ENCODE peak calls at places on chromosomes 12 and 14, in ten cellular contexts. Q is mesothelial cell of epicardium, U is dorsolateral prefrontal cortex, L is cardiac muscle cell, O is kidney, P is Peyer's patch, S is endodermal cell, J is PC-3, R is GM10248, K is neural crest cell. C is an unnamed sample.

GRCh38 chr12:109721276-109721675 is 7.7 kb downstream of the FAM222A start:
- DNase-seq in K (no peak), P (no peak), J (no peak), L (no peak), R (no peak), O (no peak), U (no peak), S (no peak), Q (no peak), C (no peak)

GRCh38 chr14:62126885-62127478 is 364.8 kb downstream of the SNAPC1 start:
- DNase-seq in U (no peak), K (no peak), L (peak; percentile 63), R (peak; percentile 28), Q (no peak), J (peak; percentile 85), S (no peak), O (no peak), P (no peak), C (peak; percentile 30)

GRCh38 chr14:92988786-92989755 is 66.1 kb downstream of the CHGA start:
- DNase-seq in L (no peak), P (no peak), S (no peak), K (no peak), R (no peak), J (no peak), O (peak; percentile 53), U (no peak), Q (no peak), C (no peak)

GRCh38 chr12:132524405-132524804 is 34.5 kb downstream of the FBRSL1 start:
- DNase-seq in Q (no peak), P (no peak), L (no peak), U (peak; percentile 45), S (no peak), J (peak; percentile 98), O (peak; percentile 96), K (no peak), R (no peak), C (no peak)

GRCh38 chr12:93741741-93742085 is 64.5 kb downstream of the CRADD start:
- DNase-seq in O (no peak), Q (no peak), L (peak; percentile 32), P (no peak), U (no peak), R (peak; percentile 24), S (no peak), J (peak; percentile 45), K (peak; percentile 28), C (peak; percentile 34)

GRCh38 chr14:89296281-89296745 is 120.7 kb downstream of the FOXN3 start:
- DNase-seq in S (peak; percentile 70), U (no peak), J (no peak), R (no peak), O (no peak), Q (no peak), P (no peak), K (no peak), L (no peak), C (no peak)

GRCh38 chr14:99127651-99128167 is 144.3 kb downstream of the BCL11B start:
- DNase-seq in U (peak; percentile 2), S (peak; percentile 38), K (no peak), P (no peak), O (no peak), R (no peak), J (peak; percentile 11), Q (peak; percentile 36), L (no peak), C (no peak)

GRCh38 chr12:39902823-39903222 is 203.1 kb downstream of the SLC2A13 start:
- DNase-seq in K (no peak), L (no peak), R (no peak), S (no peak), U (no peak), O (no peak), P (no peak), J (no peak), Q (no peak), C (no peak)

DNA sequence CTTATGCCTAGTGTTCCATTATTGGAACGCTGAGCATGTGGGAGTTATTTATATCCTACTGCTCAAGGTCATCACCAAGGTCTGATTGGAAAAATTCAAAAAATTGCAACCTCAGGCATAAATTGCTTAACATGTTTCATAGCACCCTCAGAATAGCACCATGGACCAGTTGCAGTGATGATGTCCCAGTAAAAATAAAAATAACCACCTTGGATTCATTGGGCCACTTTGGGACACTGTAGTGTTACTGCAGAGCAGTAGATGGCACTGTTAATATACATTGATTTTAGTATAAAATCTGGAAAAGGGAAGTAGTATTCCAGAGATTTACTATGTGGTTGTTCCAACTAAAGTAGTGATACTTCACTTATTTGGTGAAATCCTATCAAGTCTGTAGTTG is 31.0 kb upstream of the PTCSC3 start:
- DNase-seq in U (no peak), L (peak; percentile 5), O (no peak), J (peak; percentile 51), P (no peak), S (no peak), R (no peak), Q (no peak), K (no peak), C (no peak)
- TF ChIP-seq CTCF in U (peak; percentile 56), L (peak; percentile 21), O (no peak), J (peak; percentile 75), P (no peak), S (peak; percentile 70), R (no peak), Q (no peak), K (peak; percentile 51), C (no peak)

DNA sequence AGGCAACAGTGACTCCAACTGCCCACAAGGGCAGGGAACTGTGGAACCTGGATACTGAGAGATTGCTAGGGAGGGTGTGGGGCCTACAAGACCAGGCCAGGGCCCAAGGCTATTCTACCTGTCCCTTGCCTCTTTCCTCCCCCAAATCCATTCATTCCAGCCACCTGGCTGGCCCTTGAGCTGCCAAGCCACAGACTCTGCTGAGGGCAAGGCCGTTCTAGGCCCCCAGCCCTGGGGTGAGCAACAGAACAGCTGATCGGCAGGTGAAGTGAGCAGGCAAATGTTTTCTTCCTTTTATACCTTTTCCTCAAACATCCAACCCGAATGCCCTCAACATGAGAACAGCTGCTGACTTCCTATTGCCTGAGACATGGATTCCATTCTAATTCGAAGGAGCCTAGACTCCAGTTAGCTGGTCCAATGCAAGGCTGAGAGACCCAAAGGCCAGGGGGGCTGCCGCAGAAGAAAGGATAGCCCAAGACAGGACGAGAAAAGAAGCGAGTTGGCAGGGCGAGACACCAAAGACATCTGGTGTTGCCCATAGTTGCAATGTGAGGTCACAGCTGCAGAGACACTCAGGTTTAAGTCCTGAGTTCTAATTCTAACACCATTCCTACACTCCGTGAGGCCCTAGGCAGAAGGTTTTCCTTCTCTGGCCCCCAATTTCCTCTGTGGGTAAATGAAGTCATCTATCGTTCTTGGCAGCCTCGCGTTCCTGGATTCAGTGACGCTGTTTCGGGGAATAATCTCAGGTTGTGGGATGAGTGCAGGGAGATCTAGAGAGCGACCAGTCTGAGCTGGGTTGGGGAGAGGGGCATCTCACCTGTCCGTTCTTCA is 1.7 kb downstream of the C1QL4 start:
- DNase-seq in K (no peak), P (no peak), Q (no peak), O (no peak), R (no peak), U (no peak), L (no peak), J (no peak), S (peak; percentile 47), C (peak; percentile 21)
- TF ChIP-seq CTCF in K (no peak), P (no peak), Q (no peak), O (no peak), R (no peak), U (no peak), L (no peak), J (no peak), S (no peak), C (no peak)

DNA sequence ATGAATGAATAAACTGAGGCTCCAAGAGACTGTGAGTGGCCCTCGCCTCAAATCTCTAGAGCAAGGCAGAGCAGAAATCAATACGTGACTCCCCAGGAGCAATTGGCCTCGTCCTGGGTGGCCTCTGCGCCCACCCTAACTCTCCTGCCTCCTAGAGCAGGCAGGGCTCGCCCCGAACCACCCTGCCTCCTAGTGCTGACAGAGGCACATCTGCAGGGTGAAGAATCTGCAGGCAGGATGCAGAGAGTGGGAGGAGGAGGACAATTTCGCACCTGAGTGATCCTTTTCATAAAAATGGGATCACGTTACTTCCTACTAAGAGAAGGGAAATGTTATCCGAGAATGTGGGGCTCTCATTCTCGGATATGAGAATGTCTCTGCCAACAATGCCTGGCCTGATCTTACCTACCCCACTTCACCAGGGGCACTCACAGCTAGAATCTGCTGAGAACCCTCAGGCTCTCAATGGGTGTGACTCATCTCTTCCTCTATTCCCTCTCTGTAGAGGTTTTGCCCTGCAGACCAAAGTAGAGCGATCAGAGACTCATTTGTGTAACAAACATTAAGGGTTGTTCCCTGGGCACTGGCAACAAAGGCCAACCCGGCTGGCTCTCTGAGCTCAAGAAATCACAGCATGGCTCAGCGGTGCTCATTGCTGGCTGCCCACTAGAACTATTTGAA is 61.7 kb upstream of the BCL2L14 start:
- DNase-seq in O (no peak), Q (no peak), S (peak; percentile 91), J (peak; percentile 88), L (no peak), K (no peak), R (peak; percentile 64), U (no peak), P (peak; percentile 42), C (peak; percentile 52)
- TF ChIP-seq CTCF in O (no peak), Q (no peak), S (no peak), J (no peak), L (peak; percentile 8), K (no peak), R (peak; percentile 57), U (no peak), P (no peak), C (peak; percentile 57)

GRCh38 chr12:121223947-121224285 is 14.0 kb downstream of the P2RX4 start:
- DNase-seq in O (no peak), L (no peak), K (no peak), R (no peak), U (no peak), S (no peak), J (no peak), Q (no peak), P (no peak), C (no peak)

GRCh38 chr12:121222847-121223246 is 12.9 kb downstream of the P2RX4 start:
- DNase-seq in L (no peak), R (no peak), P (peak; percentile 49), S (no peak), K (no peak), U (no peak), J (no peak), Q (no peak), O (peak; percentile 60), C (no peak)

GRCh38 chr12:121226399-121226798 is 16.5 kb downstream of the P2RX4 start:
- DNase-seq in J (no peak), R (no peak), U (no peak), P (no peak), K (no peak), L (no peak), O (peak; percentile 2), Q (no peak), S (no peak), C (no peak)

GRCh38 chr12:121224591-121224990 is 14.7 kb downstream of the P2RX4 start:
- DNase-seq in P (no peak), K (no peak), R (peak; percentile 11), O (peak; percentile 48), U (no peak), S (no peak), J (no peak), Q (no peak), L (no peak), C (no peak)

DNA sequence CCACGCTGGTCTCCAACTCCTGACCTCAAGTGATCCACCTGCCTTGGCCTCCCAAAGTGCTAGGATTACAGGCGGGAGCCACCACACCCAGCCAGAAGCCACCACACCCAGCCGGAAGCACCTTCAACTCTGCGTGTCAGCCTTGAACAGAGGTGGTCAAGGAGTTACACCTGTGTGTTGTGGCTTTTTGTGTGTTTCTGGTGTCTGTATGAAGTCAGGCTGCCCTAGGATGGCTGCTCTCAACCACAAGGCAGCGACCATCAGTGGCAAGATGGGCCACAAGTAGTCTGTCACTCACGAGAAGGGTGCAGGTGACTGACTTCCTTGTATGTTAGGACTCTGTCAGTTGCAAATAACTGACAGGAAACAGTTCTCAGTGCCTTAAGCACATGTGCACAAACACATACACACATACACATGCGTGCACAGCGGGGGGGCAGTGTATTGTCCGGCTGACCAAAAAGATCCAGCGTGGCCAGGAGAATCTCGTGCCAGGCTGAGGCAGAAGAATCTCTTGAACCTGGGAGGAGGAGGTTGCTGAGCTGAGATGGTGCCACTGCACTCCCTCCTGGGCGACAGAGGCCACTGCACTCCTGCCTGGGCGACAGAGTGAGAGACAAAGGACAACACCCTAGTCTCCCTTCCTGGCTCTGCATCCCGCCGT is 13.5 kb downstream of the P2RX4 start:
- DNase-seq in Q (no peak), O (peak; percentile 58), R (no peak), L (no peak), J (no peak), K (no peak), U (no peak), P (peak; percentile 25), S (peak; percentile 88), C (peak; percentile 51)
- TF ChIP-seq CTCF in Q (no peak), O (no peak), R (peak; percentile 56), L (no peak), J (peak; percentile 64), K (no peak), U (no peak), P (no peak), S (peak; percentile 74), C (peak; percentile 27)